ENCODE peak calls at places on chromosomes 5 and 9, in nine cellular contexts. Q, L, Y, E, A, S, P, C and G are unnamed samples.

GRCh38 chr9:110027624-110028023 is 180.3 kb downstream of the C9orf152 start:
- DNase-seq in A (no peak), Q (no peak), E (no peak), P (peak; percentile 15), L (no peak), Y (peak; percentile 26), C (no peak), S (no peak), G (no peak)

GRCh38 chr5:81856948-81857928 is 106.3 kb upstream of the SSBP2 start:
- DNase-seq in C (peak; percentile 57), S (peak; percentile 83), L (peak; percentile 89), Q (peak; percentile 87), Y (peak; percentile 80), E (no peak), P (no peak), A (no peak), G (peak; percentile 39)

GRCh38 chr9:129316281-129317030 is 138.4 kb upstream of the IER5L start:
- DNase-seq in E (no peak), C (no peak), A (no peak), Q (no peak), S (no peak), Y (no peak), P (no peak), L (peak; percentile 73), G (no peak)

GRCh38 chr9:135914921-135915320 is 7.6 kb upstream of the CAMSAP1 start:
- DNase-seq in A (no peak), S (no peak), Y (no peak), L (no peak), Q (no peak), C (peak; percentile 3), E (no peak), P (peak; percentile 14), G (no peak)

GRCh38 chr5:10133830-10134229 is 115.9 kb downstream of the ATPSCKMT start:
- DNase-seq in P (peak; percentile 34), E (no peak), Q (peak; percentile 44), C (peak; percentile 49), L (no peak), Y (no peak), A (no peak), S (no peak), G (no peak)

GRCh38 chr5:145835839-145836222 is 689 bp upstream of the PRELID2 start:
- DNase-seq in P (no peak), E (no peak), L (no peak), S (no peak), A (no peak), Y (no peak), C (no peak), Q (peak; percentile 79), G (no peak)

GRCh38 chr5:121850272-121850671 is 1.4 kb upstream of the FTMT start:
- DNase-seq in P (no peak), A (no peak), C (no peak), Y (no peak), L (no peak), Q (no peak), E (no peak), S (no peak), G (no peak)

GRCh38 chr5:131423056-131423455 is 159.2 kb downstream of the CDC42SE2 start:
- DNase-seq in Q (peak; percentile 60), L (no peak), Y (no peak), E (peak; percentile 15), C (peak; percentile 31), A (no peak), P (no peak), S (no peak), G (peak; percentile 13)

GRCh38 chr5:17346811-17347210 is 129.4 kb downstream of the BASP1 start:
- DNase-seq in E (no peak), A (no peak), C (no peak), Y (no peak), S (no peak), L (no peak), Q (no peak), P (no peak), G (no peak)

GRCh38 chr9:37187269-37187668 is 66.9 kb downstream of the ZCCHC7 start:
- DNase-seq in S (no peak), E (no peak), A (no peak), P (no peak), L (no peak), Q (no peak), Y (no peak), C (no peak), G (no peak)